ENCODE peak calls at places on chromosomes 5 and 9, in six cellular contexts. L, E, U, N, B and R are unnamed samples.

GRCh38 chr5:73912755-73913365 is 286.9 kb downstream of the ARHGEF28 start:
- DNase-seq in L (no peak), E (peak), U (no peak), N (no peak), B (no peak), R (no peak)

GRCh38 chr5:56575821-56576220 is 239.5 kb upstream of the MAP3K1 start:
- DNase-seq in L (no peak), E (no peak), U (no peak), N (no peak), B (no peak), R (no peak)

GRCh38 chr9:81686614-81687520 is 2.5 kb downstream of the TLE1 start:
- DNase-seq in L (peak), E (peak), U (no peak), N (peak), B (peak), R (peak)

GRCh38 chr5:62690421-62690820 is 111.8 kb downstream of the LRRC70 start:
- DNase-seq in L (peak), E (no peak), U (no peak), N (no peak), B (no peak), R (no peak)

GRCh38 chr9:127930298-127931091 is at the start of gene PIP5KL1:
- DNase-seq in L (peak), E (no peak), U (peak), N (peak), B (peak), R (peak)

GRCh38 chr5:139985733-139986132 is 57.4 kb downstream of the NRG2 start:
- DNase-seq in L (no peak), E (no peak), U (no peak), N (no peak), B (peak), R (no peak)

GRCh38 chr9:92882276-92882675 is 4.4 kb upstream of the ZNF484 start:
- DNase-seq in L (no peak), E (no peak), U (no peak), N (peak), B (no peak), R (no peak)

GRCh38 chr9:7788772-7789171 is 10.8 kb downstream of the DMAC1 start:
- DNase-seq in L (no peak), E (no peak), U (no peak), N (no peak), B (no peak), R (no peak)

GRCh38 chr5:149834246-149834855 is 104.2 kb downstream of the PPARGC1B start:
- DNase-seq in L (peak), E (peak), U (peak), N (no peak), B (peak), R (peak)

GRCh38 chr5:39356263-39356662 is 8.0 kb downstream of the C9 start:
- DNase-seq in L (no peak), E (no peak), U (no peak), N (no peak), B (no peak), R (no peak)

GRCh38 chr5:39274388-39275085 is 55.2 kb upstream of the FYB1 start:
- DNase-seq in L (no peak), E (peak), U (peak), N (no peak), B (peak), R (no peak)

GRCh38 chr5:81950996-81951395 is 20.8 kb upstream of the ATG10 start:
- DNase-seq in L (no peak), E (no peak), U (no peak), N (no peak), B (peak), R (no peak)

GRCh38 chr5:43854697-43855292 is 251.8 kb downstream of the NNT start:
- DNase-seq in L (peak), E (no peak), U (no peak), N (no peak), B (peak), R (no peak)

GRCh38 chr9:132235894-132236661 is 74.2 kb downstream of the NTNG2 start:
- DNase-seq in L (peak), E (no peak), U (peak), N (peak), B (peak), R (peak)

GRCh38 chr5:74382864-74383618 is 257.5 kb downstream of the ENC1 start:
- DNase-seq in L (no peak), E (no peak), U (no peak), N (no peak), B (peak), R (no peak)

GRCh38 chr9:116280529-116280928 is 126.9 kb downstream of the PAPPA start:
- DNase-seq in L (no peak), E (no peak), U (no peak), N (no peak), B (no peak), R (no peak)

GRCh38 chr5:180201051-180201987 is 7.7 kb downstream of the RASGEF1C start:
- DNase-seq in L (peak), E (no peak), U (no peak), N (peak), B (peak), R (no peak)

GRCh38 chr9:130117816-130118632 is 54.2 kb upstream of the NCS1 start:
- DNase-seq in L (no peak), E (no peak), U (no peak), N (peak), B (peak), R (no peak)

GRCh38 chr9:83154821-83155220 is 91.9 kb upstream of the RASEF start:
- DNase-seq in L (no peak), E (no peak), U (no peak), N (no peak), B (peak), R (no peak)

GRCh38 chr5:14630706-14631105 is 33.8 kb upstream of the OTULIN start:
- DNase-seq in L (no peak), E (no peak), U (no peak), N (no peak), B (no peak), R (no peak)

GRCh38 chr5:149002761-149003689 is 59.8 kb downstream of the SH3TC2 start:
- DNase-seq in L (no peak), E (no peak), U (no peak), N (no peak), B (peak), R (no peak)

GRCh38 chr5:33684760-33685159 is 207.0 kb downstream of the ADAMTS12 start:
- DNase-seq in L (no peak), E (no peak), U (no peak), N (no peak), B (no peak), R (no peak)

GRCh38 chr5:72346396-72346795 is 26.2 kb downstream of the PTCD2 start:
- DNase-seq in L (no peak), E (no peak), U (no peak), N (no peak), B (no peak), R (no peak)

GRCh38 chr5:150024241-150024984 is 23.9 kb downstream of the HMGXB3 start:
- DNase-seq in L (no peak), E (no peak), U (no peak), N (no peak), B (no peak), R (no peak)

GRCh38 chr5:73446631-73447233 is 1.8 kb downstream of the FOXD1 start:
- DNase-seq in L (peak), E (no peak), U (no peak), N (no peak), B (no peak), R (no peak)

GRCh38 chr9:98121096-98121495 is 2.1 kb upstream of the TRIM14 start:
- DNase-seq in L (no peak), E (no peak), U (no peak), N (no peak), B (no peak), R (no peak)

GRCh38 chr9:77883846-77884771 is 147.5 kb downstream of the GNAQ start:
- DNase-seq in L (peak), E (no peak), U (no peak), N (no peak), B (peak), R (no peak)

GRCh38 chr5:107104040-107104773 is 566.5 kb downstream of the EFNA5 start:
- DNase-seq in L (no peak), E (no peak), U (no peak), N (no peak), B (no peak), R (no peak)

GRCh38 chr5:171647043-171647899 is 138.3 kb upstream of the SMIM23 start:
- DNase-seq in L (peak), E (no peak), U (no peak), N (no peak), B (no peak), R (no peak)

GRCh38 chr9:72363908-72364678 is 915 bp downstream of the ZFAND5 start:
- DNase-seq in L (peak), E (no peak), U (peak), N (peak), B (peak), R (peak)

GRCh38 chr5:123855630-123856029 is 343.7 kb downstream of the CSNK1G3 start:
- DNase-seq in L (no peak), E (no peak), U (no peak), N (no peak), B (no peak), R (no peak)

GRCh38 chr9:128724744-128725211 is 851 bp upstream of the ZDHHC12 start:
- DNase-seq in L (peak), E (peak), U (no peak), N (peak), B (peak), R (peak)

GRCh38 chr5:158175664-158176507 is 316.9 kb upstream of the CLINT1 start:
- DNase-seq in L (no peak), E (no peak), U (no peak), N (no peak), B (no peak), R (no peak)

GRCh38 chr9:114382951-114383865 is 4.6 kb downstream of the AKNA start:
- DNase-seq in L (peak), E (no peak), U (peak), N (peak), B (peak), R (no peak)

GRCh38 chr5:75510417-75510835 is 1.0 kb downstream of the CERT1 start:
- DNase-seq in L (no peak), E (no peak), U (no peak), N (no peak), B (peak), R (no peak)

GRCh38 chr9:133672503-133673259 is 36.5 kb downstream of the DBH start:
- DNase-seq in L (no peak), E (no peak), U (no peak), N (no peak), B (no peak), R (no peak)

GRCh38 chr5:137415231-137415681 is 83.9 kb downstream of the SPOCK1 start:
- DNase-seq in L (no peak), E (no peak), U (no peak), N (no peak), B (peak), R (no peak)

GRCh38 chr9:37941253-37941652 is 37.3 kb upstream of the SLC25A51 start:
- DNase-seq in L (no peak), E (no peak), U (no peak), N (no peak), B (no peak), R (no peak)

GRCh38 chr9:136051568-136052432 is 43.3 kb downstream of the NACC2 start:
- DNase-seq in L (peak), E (no peak), U (no peak), N (peak), B (peak), R (peak)

DNA sequence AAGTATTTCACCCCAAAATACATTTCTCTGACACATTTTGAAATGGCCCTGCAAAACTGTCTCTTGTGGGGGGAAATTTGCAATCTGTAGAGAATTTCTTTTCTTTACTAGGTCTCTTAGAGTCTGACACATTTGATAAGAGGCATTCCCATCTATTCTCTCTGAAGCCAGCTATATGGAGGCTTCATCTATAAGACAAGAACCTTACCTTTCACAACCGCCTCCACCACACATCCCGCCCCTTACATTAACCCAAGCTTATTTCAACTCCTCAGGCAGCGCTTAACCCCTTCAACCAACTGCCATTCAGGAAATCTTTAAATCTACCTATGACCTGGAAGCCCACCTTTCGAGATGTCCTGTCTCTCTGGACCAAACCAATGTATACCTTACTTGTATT is 829.5 kb downstream of the TLE4 start:
- DNase-seq in L (no peak), E (no peak), U (no peak), N (no peak), B (no peak), R (no peak)
- H3K4me3 ChIP-seq in L (no peak), E (no peak), U (no peak), N (no peak), B (no peak), R (no peak)

GRCh38 chr5:147701468-147701867 is 81.1 kb downstream of the JAKMIP2 start:
- DNase-seq in L (no peak), E (no peak), U (no peak), N (no peak), B (no peak), R (no peak)
- H3K4me3 ChIP-seq in L (no peak), E (no peak), U (no peak), N (no peak), B (no peak), R (no peak)

GRCh38 chr5:109252731-109253130 is 157.0 kb downstream of the PJA2 start:
- DNase-seq in L (peak), E (no peak), U (no peak), N (no peak), B (no peak), R (no peak)
- H3K4me3 ChIP-seq in L (no peak), E (no peak), U (no peak), N (no peak), B (no peak), R (no peak)

DNA sequence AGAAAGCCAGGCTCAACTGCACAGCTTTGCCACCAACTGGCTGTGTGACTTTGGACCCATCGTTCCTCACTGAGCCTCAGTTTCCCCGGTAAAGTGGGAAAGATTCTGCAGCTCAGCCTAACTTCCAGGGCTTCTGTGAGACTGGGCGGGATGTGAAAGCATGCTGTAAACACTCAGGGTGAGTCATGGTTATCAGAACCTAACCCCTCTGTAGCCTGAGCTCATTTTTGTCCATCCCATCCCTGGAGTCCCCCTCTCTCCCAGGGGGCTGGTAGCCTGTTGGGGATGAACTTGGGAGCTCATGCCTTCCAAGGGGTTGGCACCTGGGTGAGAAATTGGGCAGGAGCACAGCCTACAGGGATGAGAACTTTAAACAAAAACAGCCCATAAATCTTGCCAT is 2.3 kb downstream of the CCDC69 start:
- DNase-seq in L (no peak), E (no peak), U (no peak), N (no peak), B (peak), R (no peak)
- H3K4me3 ChIP-seq in L (no peak), E (peak), U (peak), N (peak), B (no peak), R (no peak)

GRCh38 chr5:34928267-34928666 is 1.1 kb upstream of the DNAJC21 start:
- DNase-seq in L (no peak), E (no peak), U (no peak), N (no peak), B (no peak), R (no peak)
- H3K4me3 ChIP-seq in L (peak), E (no peak), U (no peak), N (no peak), B (no peak), R (no peak)

DNA sequence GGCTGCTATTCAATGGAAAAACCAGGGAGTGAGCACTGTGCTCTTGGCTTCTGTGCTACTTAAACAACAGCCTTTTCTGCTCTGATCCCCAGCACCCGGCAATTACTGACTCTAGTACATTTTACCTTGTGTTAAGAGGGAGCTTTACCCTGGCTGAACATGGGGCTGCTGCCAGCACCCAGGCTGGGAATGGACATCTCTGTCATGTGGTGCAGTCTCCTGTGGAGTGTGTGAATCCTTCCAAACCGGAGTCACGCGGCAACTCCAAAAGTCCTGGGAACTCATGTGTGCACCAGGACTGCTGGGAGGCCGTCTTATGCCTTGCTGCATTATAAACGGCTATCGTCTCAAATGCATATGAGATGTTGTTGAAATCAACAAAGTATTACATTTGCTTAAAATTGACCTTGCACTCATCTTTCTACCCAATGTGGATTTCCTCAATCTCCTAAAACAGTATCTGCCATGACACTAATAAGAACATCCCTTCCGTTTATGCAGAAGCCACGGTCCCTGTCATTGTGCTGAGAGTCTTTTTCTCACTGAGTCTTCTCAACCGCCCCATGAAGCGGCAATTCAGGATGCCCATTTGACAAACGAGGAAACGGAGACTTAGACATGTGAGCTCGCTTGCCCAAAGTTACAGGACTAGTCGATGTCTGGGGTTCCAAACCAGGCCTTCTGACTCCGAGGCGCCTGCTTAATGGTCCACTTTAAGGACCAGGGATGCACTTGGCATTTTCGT is 884 bp upstream of the GSN start:
- DNase-seq in L (peak), E (no peak), U (no peak), N (no peak), B (no peak), R (no peak)
- H3K4me3 ChIP-seq in L (peak), E (peak), U (peak), N (peak), B (no peak), R (no peak)

DNA sequence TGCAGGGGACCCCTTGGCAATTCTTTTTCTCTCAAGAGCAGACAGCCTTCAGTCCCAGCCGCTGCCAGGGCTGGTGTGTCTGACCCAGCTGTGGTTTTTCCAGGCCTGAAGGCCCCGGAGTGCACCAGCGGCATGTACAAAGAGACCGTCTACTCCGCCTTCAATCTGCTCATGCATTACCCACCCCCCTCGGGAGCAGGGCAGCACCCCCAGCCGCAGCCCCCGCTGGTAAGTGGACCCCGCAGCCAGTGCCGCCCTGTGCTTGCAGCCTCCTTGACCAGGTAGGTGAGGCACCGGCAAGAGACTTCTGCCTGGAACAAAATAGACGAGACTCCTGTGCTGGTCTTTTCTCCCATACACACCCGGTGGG is 1.3 kb downstream of the TCF7 start:
- DNase-seq in L (no peak), E (no peak), U (no peak), N (no peak), B (no peak), R (no peak)
- H3K4me3 ChIP-seq in L (peak), E (peak), U (peak), N (peak), B (peak), R (no peak)

DNA sequence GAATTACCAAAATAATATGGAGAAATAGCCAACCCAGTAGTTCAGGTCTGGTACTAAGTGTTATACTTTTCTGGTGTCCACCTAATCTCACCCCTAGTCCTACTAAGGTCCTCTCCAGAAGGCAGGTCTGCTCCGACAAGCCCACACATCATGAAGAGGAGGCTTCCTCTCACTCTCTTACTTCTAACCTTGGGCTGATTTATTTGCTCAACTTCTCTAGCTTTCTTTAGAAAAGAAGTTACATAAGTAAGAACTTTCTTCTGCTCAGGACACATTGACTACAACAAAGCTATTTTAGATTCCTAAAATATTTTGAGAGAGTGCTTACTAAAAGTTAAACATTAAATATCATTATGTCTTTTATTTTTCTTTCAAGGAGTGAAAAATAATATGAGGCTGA is 329.7 kb upstream of the NREP start:
- DNase-seq in L (no peak), E (no peak), U (no peak), N (no peak), B (no peak), R (no peak)
- H3K4me3 ChIP-seq in L (no peak), E (no peak), U (no peak), N (no peak), B (no peak), R (no peak)

GRCh38 chr5:176538985-176539384 is 1.8 kb upstream of the RNF44 start:
- DNase-seq in L (no peak), E (no peak), U (no peak), N (no peak), B (no peak), R (no peak)

GRCh38 chr5:176536902-176537607 is at the start of gene RNF44:
- DNase-seq in L (peak), E (peak), U (peak), N (peak), B (peak), R (peak)

GRCh38 chr5:176537608-176538504 is 654 bp upstream of the RNF44 start:
- DNase-seq in L (peak), E (peak), U (peak), N (peak), B (peak), R (peak)

GRCh38 chr5:176540476-176540899 is 3.3 kb upstream of the RNF44 start:
- DNase-seq in L (peak), E (no peak), U (no peak), N (no peak), B (no peak), R (no peak)

GRCh38 chr5:176538505-176538806 is 1.3 kb upstream of the RNF44 start:
- DNase-seq in L (peak), E (no peak), U (no peak), N (no peak), B (no peak), R (no peak)
- H3K4me3 ChIP-seq in L (peak), E (no peak), U (peak), N (no peak), B (no peak), R (no peak)